ENCODE peak calls at places on chromosome 5, in four cellular contexts. One of them, this sample, is unnamed.
A peak's percentile ranks its signal among the peaks of the same experiment; 100 is the strongest.

GRCh38 chr5:953535-954449 is 54.8 kb upstream of the NKD2 start:
- DNase-seq in stimulated activated CD4-positive, alpha-beta T cell treated with anti-CD3 and anti-CD28 coated beads, Interleukin-2, amount 100 ng/mL, for 48 hours: no peak
- DNase-seq in lung: no peak
- DNase-seq in omental fat pad: no peak
- DNase-seq in this sample: no peak

GRCh38 chr5:38922199-38922598 is 76.4 kb downstream of the OSMR start:
- DNase-seq in omental fat pad: no peak
- DNase-seq in stimulated activated CD4-positive, alpha-beta T cell treated with anti-CD3 and anti-CD28 coated beads, Interleukin-2, amount 100 ng/mL, for 48 hours: peak; percentile 45
- DNase-seq in lung: peak; percentile 41
- DNase-seq in this sample: no peak

GRCh38 chr5:63053019-63053638 is 474.5 kb downstream of the LRRC70 start:
- DNase-seq in stimulated activated CD4-positive, alpha-beta T cell treated with anti-CD3 and anti-CD28 coated beads, Interleukin-2, amount 100 ng/mL, for 48 hours: no peak
- DNase-seq in lung: peak; percentile 34
- DNase-seq in omental fat pad: no peak
- DNase-seq in this sample: no peak

GRCh38 chr5:140113180-140113698 is 670 bp upstream of the PURA start:
- DNase-seq in lung: no peak
- DNase-seq in stimulated activated CD4-positive, alpha-beta T cell treated with anti-CD3 and anti-CD28 coated beads, Interleukin-2, amount 100 ng/mL, for 48 hours: no peak
- DNase-seq in omental fat pad: no peak
- DNase-seq in this sample: no peak

GRCh38 chr5:1226839-1227238 is 1.7 kb downstream of the SLC6A18 start:
- DNase-seq in lung: no peak
- DNase-seq in stimulated activated CD4-positive, alpha-beta T cell treated with anti-CD3 and anti-CD28 coated beads, Interleukin-2, amount 100 ng/mL, for 48 hours: no peak
- DNase-seq in omental fat pad: no peak
- DNase-seq in this sample: no peak

GRCh38 chr5:172641359-172642045 is 439 bp downstream of the NEURL1B start:
- DNase-seq in omental fat pad: no peak
- DNase-seq in stimulated activated CD4-positive, alpha-beta T cell treated with anti-CD3 and anti-CD28 coated beads, Interleukin-2, amount 100 ng/mL, for 48 hours: no peak
- DNase-seq in lung: no peak
- DNase-seq in this sample: no peak

GRCh38 chr5:157267025-157267424 is 1.1 kb downstream of the CYFIP2 start:
- DNase-seq in lung: no peak
- DNase-seq in stimulated activated CD4-positive, alpha-beta T cell treated with anti-CD3 and anti-CD28 coated beads, Interleukin-2, amount 100 ng/mL, for 48 hours: no peak
- DNase-seq in omental fat pad: no peak
- DNase-seq in this sample: no peak

GRCh38 chr5:83036991-83037390 is 40.2 kb downstream of the TMEM167A start:
- DNase-seq in omental fat pad: no peak
- DNase-seq in stimulated activated CD4-positive, alpha-beta T cell treated with anti-CD3 and anti-CD28 coated beads, Interleukin-2, amount 100 ng/mL, for 48 hours: no peak
- DNase-seq in lung: no peak
- DNase-seq in this sample: no peak

GRCh38 chr5:67015577-67016290 is 180.9 kb downstream of the CD180 start:
- DNase-seq in stimulated activated CD4-positive, alpha-beta T cell treated with anti-CD3 and anti-CD28 coated beads, Interleukin-2, amount 100 ng/mL, for 48 hours: no peak
- DNase-seq in lung: no peak
- DNase-seq in omental fat pad: no peak
- DNase-seq in this sample: no peak

GRCh38 chr5:103617913-103618312 is 55.3 kb upstream of the NUDT12 start:
- DNase-seq in stimulated activated CD4-positive, alpha-beta T cell treated with anti-CD3 and anti-CD28 coated beads, Interleukin-2, amount 100 ng/mL, for 48 hours: no peak
- DNase-seq in omental fat pad: no peak
- DNase-seq in lung: no peak
- DNase-seq in this sample: no peak

GRCh38 chr5:10173716-10174115 is 76.0 kb downstream of the ATPSCKMT start:
- DNase-seq in stimulated activated CD4-positive, alpha-beta T cell treated with anti-CD3 and anti-CD28 coated beads, Interleukin-2, amount 100 ng/mL, for 48 hours: no peak
- DNase-seq in omental fat pad: no peak
- DNase-seq in lung: no peak
- DNase-seq in this sample: no peak

GRCh38 chr5:106331415-106331814 is 1339.3 kb downstream of the EFNA5 start:
- DNase-seq in lung: no peak
- DNase-seq in omental fat pad: no peak
- DNase-seq in stimulated activated CD4-positive, alpha-beta T cell treated with anti-CD3 and anti-CD28 coated beads, Interleukin-2, amount 100 ng/mL, for 48 hours: no peak
- DNase-seq in this sample: no peak

GRCh38 chr5:1761453-1761755 is 38.2 kb downstream of the MRPL36 start:
- DNase-seq in stimulated activated CD4-positive, alpha-beta T cell treated with anti-CD3 and anti-CD28 coated beads, Interleukin-2, amount 100 ng/mL, for 48 hours: no peak
- DNase-seq in omental fat pad: no peak
- DNase-seq in lung: no peak
- DNase-seq in this sample: peak; percentile 41

GRCh38 chr5:169763437-169764301 is 126.6 kb downstream of the DOCK2 start:
- DNase-seq in lung: no peak
- DNase-seq in stimulated activated CD4-positive, alpha-beta T cell treated with anti-CD3 and anti-CD28 coated beads, Interleukin-2, amount 100 ng/mL, for 48 hours: no peak
- DNase-seq in omental fat pad: no peak
- DNase-seq in this sample: no peak

GRCh38 chr5:142611154-142611553 is 74.7 kb downstream of the FGF1 start:
- DNase-seq in stimulated activated CD4-positive, alpha-beta T cell treated with anti-CD3 and anti-CD28 coated beads, Interleukin-2, amount 100 ng/mL, for 48 hours: peak; percentile 70
- DNase-seq in lung: peak; percentile 75
- DNase-seq in omental fat pad: peak; percentile 91
- DNase-seq in this sample: peak; percentile 75

GRCh38 chr5:57499262-57500050 is 16.8 kb upstream of the ACTBL2 start:
- DNase-seq in omental fat pad: no peak
- DNase-seq in stimulated activated CD4-positive, alpha-beta T cell treated with anti-CD3 and anti-CD28 coated beads, Interleukin-2, amount 100 ng/mL, for 48 hours: no peak
- DNase-seq in lung: no peak
- DNase-seq in this sample: no peak

GRCh38 chr5:33291216-33292000 is 149.4 kb upstream of the TARS1 start:
- DNase-seq in omental fat pad: no peak
- DNase-seq in stimulated activated CD4-positive, alpha-beta T cell treated with anti-CD3 and anti-CD28 coated beads, Interleukin-2, amount 100 ng/mL, for 48 hours: no peak
- DNase-seq in lung: no peak
- DNase-seq in this sample: no peak

GRCh38 chr5:82942083-82942881 is 134.9 kb downstream of the TMEM167A start:
- DNase-seq in lung: no peak
- DNase-seq in stimulated activated CD4-positive, alpha-beta T cell treated with anti-CD3 and anti-CD28 coated beads, Interleukin-2, amount 100 ng/mL, for 48 hours: no peak
- DNase-seq in omental fat pad: no peak
- DNase-seq in this sample: no peak

GRCh38 chr5:138647261-138647788 is 72.1 kb upstream of the HSPA9 start:
- DNase-seq in stimulated activated CD4-positive, alpha-beta T cell treated with anti-CD3 and anti-CD28 coated beads, Interleukin-2, amount 100 ng/mL, for 48 hours: no peak
- DNase-seq in omental fat pad: no peak
- DNase-seq in lung: no peak
- DNase-seq in this sample: no peak

GRCh38 chr5:135993894-135994514 is 34.8 kb upstream of the TGFBI start:
- DNase-seq in omental fat pad: no peak
- DNase-seq in stimulated activated CD4-positive, alpha-beta T cell treated with anti-CD3 and anti-CD28 coated beads, Interleukin-2, amount 100 ng/mL, for 48 hours: no peak
- DNase-seq in lung: no peak
- DNase-seq in this sample: no peak

This sample was measured in breast epithelium.